ENCODE peak calls at places on chromosome 22, in five cellular contexts. K, R, H, Q and D are unnamed samples.

GRCh38 chr22:17787159-17788022 is 13.1 kb upstream of the BID start:
- DNase-seq in K (no peak), R (no peak), H (no peak), Q (no peak), D (peak)

GRCh38 chr22:32410459-32410858 is 1.6 kb downstream of the RTCB start:
- DNase-seq in K (peak), R (no peak), H (no peak), Q (no peak), D (no peak)

GRCh38 chr22:40954095-40954494 is 2.9 kb downstream of the RBX1 start:
- DNase-seq in K (no peak), R (no peak), H (no peak), Q (no peak), D (no peak)

GRCh38 chr22:24157783-24158170 is 23.5 kb upstream of the SUSD2 start:
- DNase-seq in K (no peak), R (no peak), H (peak), Q (peak), D (peak)

GRCh38 chr22:21866821-21867527 is 471 bp downstream of the MAPK1 start:
- DNase-seq in K (no peak), R (no peak), H (peak), Q (peak), D (peak)

GRCh38 chr22:23106906-23107367 is 34.9 kb downstream of the RSPH14 start:
- DNase-seq in K (no peak), R (no peak), H (no peak), Q (no peak), D (no peak)

GRCh38 chr22:50247748-50248147 is 2.9 kb upstream of the TUBGCP6 start:
- DNase-seq in K (no peak), R (peak), H (no peak), Q (peak), D (peak)

GRCh38 chr22:49935561-49935960 is 17.1 kb downstream of the CRELD2 start:
- DNase-seq in K (no peak), R (no peak), H (no peak), Q (no peak), D (peak)

GRCh38 chr22:27185903-27186302 is 528.5 kb downstream of the MIAT start:
- DNase-seq in K (no peak), R (no peak), H (no peak), Q (no peak), D (no peak)

GRCh38 chr22:49768961-49769690 is 58.5 kb downstream of the BRD1 start:
- DNase-seq in K (no peak), R (no peak), H (no peak), Q (no peak), D (peak)

GRCh38 chr22:37501176-37501609 is 15.0 kb upstream of the MFNG start:
- DNase-seq in K (no peak), R (no peak), H (no peak), Q (no peak), D (no peak)

GRCh38 chr22:36461665-36462474 is 19.6 kb downstream of the TXN2 start:
- DNase-seq in K (no peak), R (no peak), H (no peak), Q (no peak), D (peak)

GRCh38 chr22:35684270-35684700 is 33.4 kb upstream of the APOL5 start:
- DNase-seq in K (no peak), R (no peak), H (peak), Q (peak), D (peak)

GRCh38 chr22:37253164-37253660 is 9.1 kb upstream of the RAC2 start:
- DNase-seq in K (no peak), R (no peak), H (no peak), Q (no peak), D (no peak)

GRCh38 chr22:35476341-35476740 is 64.3 kb upstream of the RASD2 start:
- DNase-seq in K (no peak), R (no peak), H (no peak), Q (no peak), D (peak)

GRCh38 chr22:44024288-44024908 is at the start of gene PARVB:
- DNase-seq in K (no peak), R (no peak), H (no peak), Q (peak), D (peak)

GRCh38 chr22:50157976-50158375 is 12.6 kb upstream of the PANX2 start:
- DNase-seq in K (no peak), R (no peak), H (no peak), Q (no peak), D (no peak)

GRCh38 chr22:32623943-32624342 is 149.3 kb downstream of the FBXO7 start:
- DNase-seq in K (peak), R (no peak), H (no peak), Q (no peak), D (peak)

GRCh38 chr22:21000215-21000986 is 1.5 kb downstream of the THAP7 start:
- DNase-seq in K (no peak), R (no peak), H (no peak), Q (no peak), D (no peak)

GRCh38 chr22:36977401-36977861 is 41.8 kb downstream of the TST start:
- DNase-seq in K (no peak), R (no peak), H (no peak), Q (peak), D (peak)

GRCh38 chr22:30212996-30213441 is 33.5 kb downstream of the LIF start:
- DNase-seq in K (no peak), R (no peak), H (no peak), Q (no peak), D (no peak)

GRCh38 chr22:46900549-46900948 is 138.1 kb downstream of the TBC1D22A start:
- DNase-seq in K (no peak), R (no peak), H (no peak), Q (no peak), D (no peak)